ENCODE peak calls at places on chromosomes 7 and 10, in six cellular contexts. One of them, this sample, is unnamed.

GRCh38 chr7:96401200-96401599 is 79.3 kb upstream of the SLC25A13 start:
- DNase-seq in astrocyte of the spinal cord: no peak
- DNase-seq in SK-N-SH: no peak
- DNase-seq in DND-41: no peak
- DNase-seq in fibroblast of lung: no peak
- DNase-seq in left lung: no peak
- DNase-seq in this sample: no peak

GRCh38 chr7:107998150-107998549 is 4.8 kb downstream of the LAMB1 start:
- DNase-seq in DND-41: no peak
- DNase-seq in fibroblast of lung: no peak
- DNase-seq in SK-N-SH: no peak
- DNase-seq in left lung: no peak
- DNase-seq in astrocyte of the spinal cord: no peak
- DNase-seq in this sample: no peak

GRCh38 chr10:124725171-124725631 is 19.0 kb downstream of the FAM53B start:
- DNase-seq in astrocyte of the spinal cord: no peak
- DNase-seq in left lung: no peak
- DNase-seq in SK-N-SH: no peak
- DNase-seq in fibroblast of lung: no peak
- DNase-seq in DND-41: no peak
- DNase-seq in this sample: no peak

GRCh38 chr10:32501906-32502305 is 56.0 kb downstream of the CCDC7 start:
- DNase-seq in SK-N-SH: no peak
- DNase-seq in left lung: no peak
- DNase-seq in DND-41: no peak
- DNase-seq in fibroblast of lung: no peak
- DNase-seq in astrocyte of the spinal cord: no peak
- DNase-seq in this sample: no peak

GRCh38 chr10:49837096-49837495 is 75.0 kb upstream of the OGDHL start:
- DNase-seq in DND-41: no peak
- DNase-seq in fibroblast of lung: peak
- DNase-seq in left lung: no peak
- DNase-seq in astrocyte of the spinal cord: peak
- DNase-seq in SK-N-SH: no peak
- DNase-seq in this sample: no peak

GRCh38 chr7:107312418-107312817 is 143.6 kb downstream of the HBP1 start:
- DNase-seq in left lung: no peak
- DNase-seq in SK-N-SH: no peak
- DNase-seq in fibroblast of lung: no peak
- DNase-seq in DND-41: no peak
- DNase-seq in astrocyte of the spinal cord: no peak
- DNase-seq in this sample: no peak

GRCh38 chr7:145269418-145270161 is 433.7 kb upstream of the TPK1 start:
- DNase-seq in astrocyte of the spinal cord: no peak
- DNase-seq in fibroblast of lung: no peak
- DNase-seq in left lung: peak
- DNase-seq in SK-N-SH: no peak
- DNase-seq in DND-41: no peak
- DNase-seq in this sample: no peak

GRCh38 chr7:158028290-158028941 is 559.2 kb downstream of the PTPRN2 start:
- DNase-seq in fibroblast of lung: no peak
- DNase-seq in SK-N-SH: no peak
- DNase-seq in DND-41: no peak
- DNase-seq in astrocyte of the spinal cord: no peak
- DNase-seq in left lung: peak
- DNase-seq in this sample: no peak

GRCh38 chr7:122885583-122886356 is 490 bp downstream of the CADPS2 start:
- DNase-seq in left lung: peak
- DNase-seq in DND-41: no peak
- DNase-seq in SK-N-SH: peak
- DNase-seq in astrocyte of the spinal cord: peak
- DNase-seq in fibroblast of lung: peak
- DNase-seq in this sample: no peak

GRCh38 chr7:120617239-120617638 is 240.7 kb downstream of the TSPAN12 start:
- DNase-seq in DND-41: no peak
- DNase-seq in left lung: no peak
- DNase-seq in fibroblast of lung: no peak
- DNase-seq in astrocyte of the spinal cord: no peak
- DNase-seq in SK-N-SH: no peak
- DNase-seq in this sample: no peak

GRCh38 chr7:96085953-96086352 is 235.9 kb downstream of the SLC25A13 start:
- DNase-seq in left lung: no peak
- DNase-seq in DND-41: no peak
- DNase-seq in SK-N-SH: no peak
- DNase-seq in fibroblast of lung: no peak
- DNase-seq in astrocyte of the spinal cord: no peak
- DNase-seq in this sample: no peak

GRCh38 chr10:3866347-3866746 is 81.3 kb upstream of the KLF6 start:
- DNase-seq in DND-41: no peak
- DNase-seq in fibroblast of lung: no peak
- DNase-seq in SK-N-SH: no peak
- DNase-seq in astrocyte of the spinal cord: no peak
- DNase-seq in left lung: no peak
- DNase-seq in this sample: no peak

GRCh38 chr10:61612009-61612408 is 50.7 kb upstream of the CABCOCO1 start:
- DNase-seq in SK-N-SH: no peak
- DNase-seq in DND-41: no peak
- DNase-seq in left lung: no peak
- DNase-seq in astrocyte of the spinal cord: no peak
- DNase-seq in fibroblast of lung: no peak
- DNase-seq in this sample: no peak

GRCh38 chr10:73886085-73886529 is 11.8 kb upstream of the CAMK2G start:
- DNase-seq in SK-N-SH: peak
- DNase-seq in DND-41: peak
- DNase-seq in fibroblast of lung: peak
- DNase-seq in left lung: no peak
- DNase-seq in astrocyte of the spinal cord: peak
- DNase-seq in this sample: peak

GRCh38 chr10:15491856-15492255 is 120.8 kb upstream of the FAM171A1 start:
- DNase-seq in SK-N-SH: no peak
- DNase-seq in DND-41: no peak
- DNase-seq in fibroblast of lung: no peak
- DNase-seq in left lung: no peak
- DNase-seq in astrocyte of the spinal cord: no peak
- DNase-seq in this sample: no peak

GRCh38 chr10:121597504-121598241 is 571 bp downstream of the FGFR2 start:
- DNase-seq in fibroblast of lung: no peak
- DNase-seq in left lung: no peak
- DNase-seq in DND-41: no peak
- DNase-seq in SK-N-SH: peak
- DNase-seq in astrocyte of the spinal cord: no peak
- DNase-seq in this sample: no peak

GRCh38 chr7:36761835-36762234 is 37.5 kb upstream of the AOAH start:
- DNase-seq in fibroblast of lung: no peak
- DNase-seq in SK-N-SH: no peak
- DNase-seq in astrocyte of the spinal cord: no peak
- DNase-seq in left lung: no peak
- DNase-seq in DND-41: no peak
- DNase-seq in this sample: no peak

GRCh38 chr10:132876967-132877366 is 65.4 kb downstream of the CFAP46 start:
- DNase-seq in DND-41: no peak
- DNase-seq in left lung: peak
- DNase-seq in SK-N-SH: no peak
- DNase-seq in fibroblast of lung: no peak
- DNase-seq in astrocyte of the spinal cord: no peak
- DNase-seq in this sample: no peak

GRCh38 chr7:67484244-67484751 is 487.7 kb downstream of the TYW1 start:
- DNase-seq in left lung: no peak
- DNase-seq in astrocyte of the spinal cord: peak
- DNase-seq in DND-41: peak
- DNase-seq in fibroblast of lung: peak
- DNase-seq in SK-N-SH: peak
- DNase-seq in this sample: no peak

GRCh38 chr7:14836571-14837189 is 65.9 kb downstream of the DGKB start:
- DNase-seq in fibroblast of lung: peak
- DNase-seq in DND-41: no peak
- DNase-seq in SK-N-SH: no peak
- DNase-seq in left lung: peak
- DNase-seq in astrocyte of the spinal cord: peak
- DNase-seq in this sample: no peak

GRCh38 chr7:90532231-90532929 is 62.9 kb downstream of the PTTG1IP2 start:
- DNase-seq in DND-41: no peak
- DNase-seq in SK-N-SH: no peak
- DNase-seq in fibroblast of lung: no peak
- DNase-seq in left lung: no peak
- DNase-seq in astrocyte of the spinal cord: no peak
- DNase-seq in this sample: no peak

GRCh38 chr7:6558837-6559236 is 7.6 kb upstream of the GRID2IP start:
- DNase-seq in DND-41: peak
- DNase-seq in fibroblast of lung: peak
- DNase-seq in left lung: no peak
- DNase-seq in SK-N-SH: peak
- DNase-seq in astrocyte of the spinal cord: no peak
- DNase-seq in this sample: no peak

GRCh38 chr7:123637203-123637602 is 18.5 kb upstream of the LMOD2 start:
- DNase-seq in fibroblast of lung: no peak
- DNase-seq in SK-N-SH: no peak
- DNase-seq in left lung: no peak
- DNase-seq in astrocyte of the spinal cord: no peak
- DNase-seq in DND-41: no peak
- DNase-seq in this sample: no peak

GRCh38 chr7:149850007-149850594 is 11.9 kb downstream of the ZNF862 start:
- DNase-seq in SK-N-SH: no peak
- DNase-seq in left lung: no peak
- DNase-seq in astrocyte of the spinal cord: no peak
- DNase-seq in DND-41: no peak
- DNase-seq in fibroblast of lung: no peak
- DNase-seq in this sample: no peak

GRCh38 chr7:149850716-149851115 is 12.5 kb downstream of the ZNF862 start:
- DNase-seq in fibroblast of lung: no peak
- DNase-seq in astrocyte of the spinal cord: no peak
- DNase-seq in SK-N-SH: no peak
- DNase-seq in left lung: no peak
- DNase-seq in DND-41: no peak
- DNase-seq in this sample: no peak

GRCh38 chr7:149846436-149847046 is 8.4 kb downstream of the ZNF862 start:
- DNase-seq in DND-41: no peak
- DNase-seq in left lung: no peak
- DNase-seq in SK-N-SH: no peak
- DNase-seq in astrocyte of the spinal cord: no peak
- DNase-seq in fibroblast of lung: no peak
- DNase-seq in this sample: no peak

GRCh38 chr7:149851449-149851848 is 13.3 kb downstream of the ZNF862 start:
- DNase-seq in SK-N-SH: no peak
- DNase-seq in DND-41: no peak
- DNase-seq in astrocyte of the spinal cord: no peak
- DNase-seq in fibroblast of lung: no peak
- DNase-seq in left lung: no peak
- DNase-seq in this sample: no peak

DNA sequence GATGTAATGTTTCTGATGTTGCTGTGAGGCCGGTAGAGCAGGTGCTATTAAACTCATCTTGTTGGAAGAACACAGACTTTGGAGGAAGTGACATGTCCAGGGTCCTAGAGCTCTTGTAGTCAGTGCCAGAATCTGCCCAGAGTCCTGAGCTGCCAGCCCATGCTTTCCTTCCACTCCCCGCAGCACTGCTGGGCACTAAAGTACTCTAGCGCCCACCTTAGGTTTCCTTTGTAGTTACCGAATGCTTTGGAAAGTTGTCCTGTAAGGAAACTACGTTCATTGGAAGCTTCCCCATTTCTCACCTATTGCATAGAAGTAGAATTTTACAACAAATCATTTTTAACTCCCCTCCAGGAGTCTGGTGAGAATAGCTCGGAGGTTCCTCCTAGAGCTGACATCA is 11.0 kb downstream of the ZNF862 start:
- DNase-seq in SK-N-SH: no peak
- DNase-seq in DND-41: no peak
- DNase-seq in left lung: no peak
- DNase-seq in astrocyte of the spinal cord: no peak
- DNase-seq in fibroblast of lung: no peak
- DNase-seq in this sample: no peak
- TF ChIP-seq CTCF in SK-N-SH: peak
- TF ChIP-seq CTCF in DND-41: no peak
- TF ChIP-seq CTCF in left lung: no peak
- TF ChIP-seq CTCF in astrocyte of the spinal cord: no peak
- TF ChIP-seq CTCF in fibroblast of lung: no peak
- TF ChIP-seq CTCF in this sample: no peak

DNA sequence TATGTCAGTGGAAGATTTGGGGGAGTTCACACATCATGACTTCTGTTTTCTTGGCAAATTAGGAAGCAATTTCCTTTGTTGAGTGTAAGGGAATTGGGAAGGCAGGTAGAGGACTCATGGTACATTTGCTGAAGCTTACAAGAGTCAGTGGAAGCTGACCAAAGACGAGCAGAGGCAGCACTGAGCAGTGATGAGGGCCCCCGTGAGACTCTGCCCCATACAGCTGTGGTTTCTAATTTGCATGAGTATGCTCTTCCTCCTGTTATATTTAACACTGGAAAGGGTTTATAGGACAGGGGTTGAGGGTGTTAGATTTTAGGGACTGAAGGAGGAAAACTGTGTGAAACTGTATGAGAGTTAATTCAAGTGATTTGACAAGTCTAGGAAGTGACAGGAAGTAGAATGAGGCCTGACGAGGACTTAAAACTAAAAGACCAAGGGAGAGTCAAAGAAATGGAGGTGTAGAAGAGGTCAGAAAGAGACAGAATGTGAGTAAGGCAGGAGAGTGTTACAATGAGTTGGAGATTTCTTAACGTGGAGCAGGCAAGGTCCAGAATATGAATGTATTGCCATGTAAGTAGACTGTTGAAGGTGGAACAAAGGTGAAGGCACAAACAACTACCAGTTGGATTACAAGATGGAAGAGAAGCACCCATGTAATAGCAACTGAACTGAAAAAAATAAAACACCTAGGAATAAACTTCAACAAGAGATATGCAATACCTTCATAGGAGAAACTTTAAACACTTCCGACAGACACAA is 23.5 kb upstream of the MRPS17 start:
- DNase-seq in fibroblast of lung: no peak
- DNase-seq in DND-41: no peak
- DNase-seq in left lung: no peak
- DNase-seq in astrocyte of the spinal cord: no peak
- DNase-seq in SK-N-SH: no peak
- DNase-seq in this sample: no peak
- TF ChIP-seq CTCF in fibroblast of lung: no peak
- TF ChIP-seq CTCF in DND-41: no peak
- TF ChIP-seq CTCF in left lung: no peak
- TF ChIP-seq CTCF in astrocyte of the spinal cord: no peak
- TF ChIP-seq CTCF in SK-N-SH: no peak
- TF ChIP-seq CTCF in this sample: no peak

GRCh38 chr7:20402297-20403230 is 71.9 kb downstream of the ITGB8 start:
- DNase-seq in DND-41: no peak
- DNase-seq in fibroblast of lung: peak
- DNase-seq in astrocyte of the spinal cord: no peak
- DNase-seq in SK-N-SH: no peak
- DNase-seq in left lung: no peak
- DNase-seq in this sample: no peak
- TF ChIP-seq CTCF in DND-41: peak
- TF ChIP-seq CTCF in fibroblast of lung: peak
- TF ChIP-seq CTCF in astrocyte of the spinal cord: peak
- TF ChIP-seq CTCF in SK-N-SH: peak
- TF ChIP-seq CTCF in left lung: no peak
- TF ChIP-seq CTCF in this sample: peak

DNA sequence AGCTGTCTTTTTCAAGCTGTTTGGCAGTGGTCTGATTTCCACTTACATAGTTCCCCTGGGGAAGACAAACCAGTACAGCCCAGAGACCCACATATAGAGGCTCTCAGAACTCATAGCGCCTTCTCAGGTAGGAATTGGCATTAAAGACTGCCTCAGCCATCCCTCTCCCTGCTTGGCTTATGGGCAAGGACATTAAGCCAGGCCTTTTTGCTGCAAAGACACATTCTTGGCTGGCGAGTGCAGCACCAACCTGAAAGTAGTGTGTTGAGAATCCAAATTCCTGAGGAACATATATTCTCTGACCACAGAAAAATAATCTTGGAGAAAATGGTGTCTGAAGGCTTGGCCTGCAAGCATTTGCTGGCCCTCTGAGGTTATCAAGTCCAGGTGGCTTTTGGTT is 39.2 kb upstream of the HPS1 start:
- DNase-seq in DND-41: no peak
- DNase-seq in SK-N-SH: no peak
- DNase-seq in astrocyte of the spinal cord: no peak
- DNase-seq in left lung: no peak
- DNase-seq in fibroblast of lung: no peak
- DNase-seq in this sample: no peak
- TF ChIP-seq CTCF in DND-41: no peak
- TF ChIP-seq CTCF in SK-N-SH: no peak
- TF ChIP-seq CTCF in astrocyte of the spinal cord: no peak
- TF ChIP-seq CTCF in left lung: no peak
- TF ChIP-seq CTCF in fibroblast of lung: no peak
- TF ChIP-seq CTCF in this sample: no peak

This sample was measured in CD14-positive monocyte.